ENCODE peak calls at places on chromosomes 6 and 20, in ten cellular contexts. K is T-cell; H is fibroblast of mammary gland; O is kidney tubule cell; C is neural crest cell; E is NCI-H1092 treated with DMSO at 0.1 percent for 48 hours; P is NCI-H1694 treated with DMSO at 0.1 percent for 48 hours; Q is stimulated activated CD4-positive, alpha-beta T cell treated with anti-CD3 and anti-CD28 coated beads, Interleukin-12 subunit alpha, Interleukin-12 subunit beta, amount 100 ng/mL, for 24 hours; M is cardiac muscle cell; B is head of caudate nucleus. X is an unnamed sample.

GRCh38 chr6:6556738-6557503 is 31.6 kb upstream of the LY86 start:
- DNase-seq in K (peak), H (peak), O (peak), C (peak), E (peak), P (peak), Q (peak), M (peak), B (peak), X (no peak)

GRCh38 chr20:47237715-47238114 is 118.8 kb downstream of the ZMYND8 start:
- DNase-seq in K (no peak), H (peak), O (no peak), C (no peak), E (no peak), P (no peak), Q (no peak), M (no peak), B (peak), X (no peak)

GRCh38 chr20:44141873-44142272 is 45.1 kb downstream of the JPH2 start:
- DNase-seq in K (no peak), H (no peak), O (no peak), C (no peak), E (no peak), P (no peak), Q (no peak), M (no peak), B (no peak), X (no peak)

GRCh38 chr6:1701668-1702353 is 92.1 kb downstream of the FOXC1 start:
- DNase-seq in K (no peak), H (peak), O (peak), C (no peak), E (no peak), P (no peak), Q (no peak), M (peak), B (no peak), X (no peak)

GRCh38 chr6:7542065-7542877 is 800 bp downstream of the DSP start:
- DNase-seq in K (no peak), H (no peak), O (peak), C (peak), E (no peak), P (no peak), Q (peak), M (peak), B (no peak), X (no peak)

GRCh38 chr20:46545077-46545826 is 5.2 kb downstream of the OCSTAMP start:
- DNase-seq in K (no peak), H (peak), O (peak), C (no peak), E (no peak), P (no peak), Q (peak), M (no peak), B (peak), X (no peak)

GRCh38 chr20:10322073-10323012 is 103.7 kb downstream of the SNAP25 start:
- DNase-seq in K (no peak), H (peak), O (peak), C (no peak), E (peak), P (no peak), Q (no peak), M (no peak), B (peak), X (no peak)

GRCh38 chr6:111076024-111076680 is 11.2 kb upstream of the SLC16A10 start:
- DNase-seq in K (no peak), H (peak), O (peak), C (no peak), E (no peak), P (no peak), Q (no peak), M (no peak), B (no peak), X (no peak)

GRCh38 chr6:33950891-33951889 is 147.4 kb upstream of the MLN start:
- DNase-seq in K (no peak), H (no peak), O (no peak), C (no peak), E (no peak), P (no peak), Q (no peak), M (no peak), B (no peak), X (no peak)

GRCh38 chr6:28719275-28719940 is 193.7 kb downstream of the GPX5 start:
- DNase-seq in K (no peak), H (peak), O (peak), C (no peak), E (no peak), P (no peak), Q (peak), M (no peak), B (no peak), X (no peak)

GRCh38 chr6:127841811-127842210 is 59.0 kb downstream of the THEMIS start:
- DNase-seq in K (no peak), H (peak), O (no peak), C (no peak), E (no peak), P (no peak), Q (no peak), M (no peak), B (no peak), X (no peak)

GRCh38 chr20:63775096-63775978 is 35.8 kb downstream of the SLC2A4RG start:
- DNase-seq in K (peak), H (peak), O (peak), C (peak), E (no peak), P (no peak), Q (peak), M (peak), B (peak), X (peak)

GRCh38 chr6:106745824-106746610 is 116.6 kb downstream of the QRSL1 start:
- DNase-seq in K (no peak), H (no peak), O (peak), C (no peak), E (peak), P (no peak), Q (no peak), M (no peak), B (no peak), X (no peak)

GRCh38 chr6:16688984-16689636 is 72.2 kb downstream of the ATXN1 start:
- DNase-seq in K (no peak), H (peak), O (peak), C (no peak), E (no peak), P (no peak), Q (no peak), M (no peak), B (no peak), X (no peak)

GRCh38 chr6:138818496-138819194 is 22.8 kb downstream of the ECT2L start:
- DNase-seq in K (no peak), H (no peak), O (peak), C (no peak), E (no peak), P (no peak), Q (no peak), M (no peak), B (no peak), X (no peak)

X was measured in globus pallidus.